ENCODE peak calls at places on chromosomes 1 and 21, in six cellular contexts. One of them, this sample, is unnamed.

GRCh38 chr1:215682232-215682631 is 115.1 kb downstream of the KCTD3 start:
- DNase-seq in brain microvascular endothelial cell: no peak
- DNase-seq in left ventricle myocardium inferior: no peak
- DNase-seq in upper lobe of right lung: no peak
- DNase-seq in endodermal cell: no peak
- DNase-seq in fibroblast of mammary gland: peak; percentile 7
- DNase-seq in this sample: no peak

GRCh38 chr1:97008226-97008625 is 286.6 kb downstream of the PTBP2 start:
- DNase-seq in endodermal cell: no peak
- DNase-seq in upper lobe of right lung: no peak
- DNase-seq in brain microvascular endothelial cell: no peak
- DNase-seq in left ventricle myocardium inferior: no peak
- DNase-seq in fibroblast of mammary gland: peak; percentile 50
- DNase-seq in this sample: no peak

GRCh38 chr21:32190491-32191144 is 88.2 kb downstream of the MIS18A start:
- DNase-seq in upper lobe of right lung: no peak
- DNase-seq in fibroblast of mammary gland: no peak
- DNase-seq in left ventricle myocardium inferior: no peak
- DNase-seq in brain microvascular endothelial cell: no peak
- DNase-seq in endodermal cell: no peak
- DNase-seq in this sample: no peak

GRCh38 chr1:219279017-219279770 is 105.5 kb downstream of the LYPLAL1 start:
- DNase-seq in endodermal cell: no peak
- DNase-seq in fibroblast of mammary gland: no peak
- DNase-seq in left ventricle myocardium inferior: no peak
- DNase-seq in brain microvascular endothelial cell: peak; percentile 58
- DNase-seq in upper lobe of right lung: no peak
- DNase-seq in this sample: no peak

GRCh38 chr1:113980120-113980519 is 846 bp downstream of the OLFML3 start:
- DNase-seq in endodermal cell: no peak
- DNase-seq in brain microvascular endothelial cell: no peak
- DNase-seq in left ventricle myocardium inferior: peak; percentile 54
- DNase-seq in upper lobe of right lung: no peak
- DNase-seq in fibroblast of mammary gland: peak; percentile 54
- DNase-seq in this sample: no peak

GRCh38 chr1:164064501-164064900 is 494.5 kb upstream of the PBX1 start:
- DNase-seq in upper lobe of right lung: no peak
- DNase-seq in fibroblast of mammary gland: peak; percentile 47
- DNase-seq in brain microvascular endothelial cell: no peak
- DNase-seq in endodermal cell: no peak
- DNase-seq in left ventricle myocardium inferior: no peak
- DNase-seq in this sample: no peak

GRCh38 chr1:198153103-198153502 is 3.7 kb upstream of the NEK7 start:
- DNase-seq in fibroblast of mammary gland: peak; percentile 77
- DNase-seq in left ventricle myocardium inferior: no peak
- DNase-seq in endodermal cell: no peak
- DNase-seq in upper lobe of right lung: no peak
- DNase-seq in brain microvascular endothelial cell: peak; percentile 66
- DNase-seq in this sample: no peak

GRCh38 chr1:157181258-157181657 is 43.1 kb upstream of the ETV3 start:
- DNase-seq in upper lobe of right lung: no peak
- DNase-seq in left ventricle myocardium inferior: no peak
- DNase-seq in endodermal cell: no peak
- DNase-seq in fibroblast of mammary gland: no peak
- DNase-seq in brain microvascular endothelial cell: no peak
- DNase-seq in this sample: no peak

GRCh38 chr1:30274176-30274936 is 449.0 kb downstream of the MATN1 start:
- DNase-seq in left ventricle myocardium inferior: no peak
- DNase-seq in fibroblast of mammary gland: no peak
- DNase-seq in endodermal cell: peak; percentile 52
- DNase-seq in upper lobe of right lung: no peak
- DNase-seq in brain microvascular endothelial cell: no peak
- DNase-seq in this sample: no peak

GRCh38 chr1:153610334-153611023 is 2.5 kb downstream of the S100A16 start:
- DNase-seq in brain microvascular endothelial cell: no peak
- DNase-seq in endodermal cell: no peak
- DNase-seq in fibroblast of mammary gland: peak; percentile 80
- DNase-seq in upper lobe of right lung: no peak
- DNase-seq in left ventricle myocardium inferior: no peak
- DNase-seq in this sample: no peak

GRCh38 chr1:19074361-19074901 is 118.0 kb upstream of the IFFO2 start:
- DNase-seq in upper lobe of right lung: no peak
- DNase-seq in endodermal cell: no peak
- DNase-seq in brain microvascular endothelial cell: no peak
- DNase-seq in left ventricle myocardium inferior: no peak
- DNase-seq in fibroblast of mammary gland: no peak
- DNase-seq in this sample: no peak

DNA sequence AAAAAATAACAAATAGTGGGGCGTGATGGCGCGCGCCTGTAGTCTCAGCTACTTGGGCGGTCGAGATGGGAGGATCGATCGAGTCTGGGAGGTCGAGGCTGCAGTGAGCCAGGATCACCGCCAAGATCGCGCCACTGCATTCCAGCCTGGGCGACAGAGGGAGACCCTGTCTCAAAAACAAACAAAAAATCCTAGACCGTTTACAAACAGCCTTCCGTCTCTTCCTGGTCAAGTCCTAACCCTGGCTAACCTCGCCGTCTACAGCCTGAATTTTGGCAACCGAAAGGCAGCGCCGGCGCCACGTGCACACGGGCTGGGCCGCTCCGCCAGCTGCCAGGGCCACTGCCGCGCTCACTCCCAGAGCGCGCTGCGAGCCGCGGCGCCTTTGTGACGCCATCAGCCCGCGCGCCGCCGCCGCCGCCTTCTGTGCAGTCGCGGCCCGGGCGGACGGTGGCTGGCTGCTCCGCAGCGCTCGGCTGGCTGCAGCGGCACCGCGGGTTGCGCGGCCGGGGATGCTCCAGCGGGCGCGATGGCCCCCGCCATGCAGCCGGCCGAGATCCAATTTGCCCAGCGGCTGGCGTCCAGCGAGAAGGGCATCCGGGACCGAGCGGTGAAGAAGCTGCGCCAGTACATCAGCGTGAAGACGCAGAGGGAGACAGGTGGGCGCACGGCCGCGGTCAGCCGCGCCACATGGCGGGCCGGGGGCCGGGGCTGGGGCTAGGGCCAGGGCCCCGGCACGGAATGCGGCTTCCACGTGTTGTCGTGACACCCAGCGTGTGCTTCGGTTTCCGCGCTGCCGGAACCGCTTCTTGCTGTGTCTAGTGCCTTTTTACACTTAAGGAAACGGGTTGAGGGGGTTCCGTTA is at the start of the genes HSF2BP and RRP1B:
- DNase-seq in fibroblast of mammary gland: peak; percentile 74
- DNase-seq in brain microvascular endothelial cell: peak; percentile 49
- DNase-seq in upper lobe of right lung: peak; percentile 91
- DNase-seq in endodermal cell: peak; percentile 90
- DNase-seq in left ventricle myocardium inferior: peak; percentile 85
- DNase-seq in this sample: no peak
- TF ChIP-seq CTCF in fibroblast of mammary gland: no peak
- TF ChIP-seq CTCF in brain microvascular endothelial cell: peak; percentile 10
- TF ChIP-seq CTCF in upper lobe of right lung: no peak
- TF ChIP-seq CTCF in endodermal cell: peak; percentile 24
- TF ChIP-seq CTCF in left ventricle myocardium inferior: no peak
- TF ChIP-seq CTCF in this sample: no peak

DNA sequence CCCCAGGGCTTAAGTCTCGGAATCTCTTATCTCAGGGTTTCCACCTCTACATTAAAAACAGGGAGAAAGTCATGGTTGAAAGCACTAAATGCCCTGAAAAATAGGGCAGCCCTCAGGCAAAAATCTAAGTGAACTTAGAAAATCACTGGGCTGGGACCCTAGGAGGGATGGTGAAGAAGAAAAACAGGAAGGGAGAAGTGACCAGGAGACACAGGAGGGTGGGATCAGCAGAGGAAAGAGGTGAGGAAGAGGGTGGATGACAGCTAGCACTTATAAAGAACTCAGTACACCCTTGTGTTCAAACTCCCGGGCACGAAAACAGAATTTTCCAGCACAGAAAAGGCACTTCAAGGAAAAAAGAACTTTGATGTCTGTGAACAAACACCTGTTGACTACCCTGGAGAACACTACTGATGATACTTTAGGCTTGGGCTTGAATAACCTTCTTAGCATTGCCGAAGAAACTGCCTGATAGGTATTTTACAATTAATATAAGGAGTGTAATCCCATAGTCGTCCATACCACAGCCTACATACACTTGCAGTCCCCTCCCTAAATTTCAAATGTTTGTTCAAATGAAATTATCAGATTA is 2.0 kb downstream of the CHML start:
- DNase-seq in upper lobe of right lung: no peak
- DNase-seq in fibroblast of mammary gland: no peak
- DNase-seq in brain microvascular endothelial cell: no peak
- DNase-seq in left ventricle myocardium inferior: no peak
- DNase-seq in endodermal cell: no peak
- DNase-seq in this sample: no peak
- H3K4me3 ChIP-seq in upper lobe of right lung: peak overlapping the region; percentile 82
- H3K4me3 ChIP-seq in fibroblast of mammary gland: peak overlapping the region; percentile 97
- H3K4me3 ChIP-seq in brain microvascular endothelial cell: peak overlapping the region; percentile 27
- H3K4me3 ChIP-seq in left ventricle myocardium inferior: no peak overlapping the region
- H3K4me3 ChIP-seq in endodermal cell: peak overlapping the region; percentile 83
- H3K4me3 ChIP-seq in this sample: no peak overlapping the region

GRCh38 chr21:34019402-34019801 is 54.0 kb upstream of the MRPS6 start:
- DNase-seq in fibroblast of mammary gland: no peak
- DNase-seq in upper lobe of right lung: no peak
- DNase-seq in left ventricle myocardium inferior: no peak
- DNase-seq in endodermal cell: no peak
- DNase-seq in brain microvascular endothelial cell: no peak
- DNase-seq in this sample: no peak

GRCh38 chr21:34020934-34021553 is 52.3 kb upstream of the MRPS6 start:
- DNase-seq in endodermal cell: no peak
- DNase-seq in brain microvascular endothelial cell: no peak
- DNase-seq in left ventricle myocardium inferior: no peak
- DNase-seq in fibroblast of mammary gland: no peak
- DNase-seq in upper lobe of right lung: no peak
- DNase-seq in this sample: no peak

GRCh38 chr21:34021726-34022125 is 51.7 kb upstream of the MRPS6 start:
- DNase-seq in fibroblast of mammary gland: no peak
- DNase-seq in upper lobe of right lung: no peak
- DNase-seq in brain microvascular endothelial cell: no peak
- DNase-seq in endodermal cell: no peak
- DNase-seq in left ventricle myocardium inferior: no peak
- DNase-seq in this sample: no peak

GRCh38 chr21:34018910-34019309 is 54.5 kb upstream of the MRPS6 start:
- DNase-seq in brain microvascular endothelial cell: no peak
- DNase-seq in fibroblast of mammary gland: no peak
- DNase-seq in left ventricle myocardium inferior: no peak
- DNase-seq in endodermal cell: no peak
- DNase-seq in upper lobe of right lung: no peak
- DNase-seq in this sample: no peak

DNA sequence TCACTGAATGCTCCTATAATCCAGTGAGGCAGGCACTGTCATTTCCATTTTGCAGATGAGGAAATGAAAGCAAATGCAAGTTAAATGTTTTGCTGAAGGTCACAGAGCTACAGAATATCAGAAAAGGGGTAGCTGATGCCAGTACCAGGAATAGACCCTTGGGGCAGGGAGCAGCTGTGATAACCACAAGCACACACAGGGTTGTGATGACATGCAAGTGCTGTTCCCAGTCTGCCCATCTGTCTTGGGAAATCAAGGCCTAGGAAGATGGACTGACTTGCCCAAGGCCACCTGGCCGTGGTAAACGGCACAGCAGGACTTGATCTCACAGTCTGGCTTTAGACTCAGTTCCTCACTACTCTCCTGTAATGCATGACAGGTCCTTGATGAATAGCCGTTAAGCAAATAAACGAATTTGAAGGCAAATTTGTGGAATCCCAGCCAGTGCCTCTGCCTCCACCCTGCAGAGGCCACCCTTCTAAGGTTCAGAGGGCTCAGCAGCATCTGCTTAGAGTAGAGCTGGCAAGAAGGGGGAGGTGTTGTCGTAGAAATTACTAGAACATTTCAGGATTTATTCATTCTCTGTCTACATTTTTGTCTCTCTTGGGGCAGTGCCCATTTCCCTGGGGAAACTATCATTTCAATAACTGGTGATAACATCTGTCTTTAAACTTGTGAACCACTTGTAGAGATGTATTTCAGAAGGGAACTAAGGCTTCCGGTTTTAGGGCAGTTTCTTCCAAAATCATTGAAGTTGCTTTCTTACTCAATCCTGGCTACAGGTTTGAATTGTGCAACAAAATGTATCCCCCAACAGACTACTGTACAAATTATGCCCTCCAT is 53.2 kb upstream of the MRPS6 start:
- DNase-seq in fibroblast of mammary gland: no peak
- DNase-seq in brain microvascular endothelial cell: no peak
- DNase-seq in left ventricle myocardium inferior: no peak
- DNase-seq in upper lobe of right lung: no peak
- DNase-seq in endodermal cell: no peak
- DNase-seq in this sample: no peak
- TF ChIP-seq CTCF in fibroblast of mammary gland: no peak
- TF ChIP-seq CTCF in brain microvascular endothelial cell: no peak
- TF ChIP-seq CTCF in left ventricle myocardium inferior: no peak
- TF ChIP-seq CTCF in upper lobe of right lung: no peak
- TF ChIP-seq CTCF in endodermal cell: peak; percentile 31
- TF ChIP-seq CTCF in this sample: no peak

DNA sequence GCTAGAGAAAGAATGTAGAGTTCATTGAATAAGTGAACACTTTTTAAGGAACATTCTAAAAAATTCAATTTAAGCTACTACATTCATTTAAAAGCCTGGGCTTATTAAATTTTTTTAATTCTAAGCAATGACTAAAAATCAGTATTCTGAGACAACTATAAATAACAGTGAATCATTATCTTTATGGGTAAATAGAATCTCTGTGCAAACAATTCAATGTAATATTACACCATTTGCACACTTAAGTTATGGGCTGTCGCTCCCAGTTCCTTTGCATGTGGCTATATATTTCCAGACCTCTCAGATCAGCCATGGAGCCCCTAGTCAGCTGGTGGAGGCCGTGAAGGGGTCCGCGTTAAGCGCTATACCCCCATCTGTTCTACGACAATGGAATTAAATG is 65.1 kb downstream of the KCNK1 start:
- DNase-seq in fibroblast of mammary gland: no peak
- DNase-seq in endodermal cell: no peak
- DNase-seq in upper lobe of right lung: no peak
- DNase-seq in left ventricle myocardium inferior: no peak
- DNase-seq in brain microvascular endothelial cell: no peak
- DNase-seq in this sample: no peak
- H3K4me3 ChIP-seq in fibroblast of mammary gland: no peak overlapping the region
- H3K4me3 ChIP-seq in endodermal cell: peak overlapping the region; percentile 20
- H3K4me3 ChIP-seq in upper lobe of right lung: no peak overlapping the region
- H3K4me3 ChIP-seq in left ventricle myocardium inferior: no peak overlapping the region
- H3K4me3 ChIP-seq in brain microvascular endothelial cell: no peak overlapping the region
- H3K4me3 ChIP-seq in this sample: no peak overlapping the region

GRCh38 chr1:93448983-93449805 is 1.3 kb downstream of the FNBP1L start:
- DNase-seq in fibroblast of mammary gland: peak; percentile 47
- DNase-seq in left ventricle myocardium inferior: no peak
- DNase-seq in endodermal cell: peak; percentile 88
- DNase-seq in upper lobe of right lung: peak; percentile 77
- DNase-seq in brain microvascular endothelial cell: no peak
- DNase-seq in this sample: no peak
- TF ChIP-seq CTCF in fibroblast of mammary gland: no peak
- TF ChIP-seq CTCF in left ventricle myocardium inferior: no peak
- TF ChIP-seq CTCF in endodermal cell: peak; percentile 55
- TF ChIP-seq CTCF in upper lobe of right lung: peak; percentile 7
- TF ChIP-seq CTCF in brain microvascular endothelial cell: peak; percentile 10
- TF ChIP-seq CTCF in this sample: peak; percentile 11

GRCh38 chr1:13703558-13704485 is 3.8 kb downstream of the PRDM2 start:
- DNase-seq in brain microvascular endothelial cell: no peak
- DNase-seq in endodermal cell: no peak
- DNase-seq in left ventricle myocardium inferior: no peak
- DNase-seq in fibroblast of mammary gland: no peak
- DNase-seq in upper lobe of right lung: no peak
- DNase-seq in this sample: no peak
- H3K4me3 ChIP-seq in brain microvascular endothelial cell: no peak overlapping the region
- H3K4me3 ChIP-seq in endodermal cell: no peak overlapping the region
- H3K4me3 ChIP-seq in left ventricle myocardium inferior: no peak overlapping the region
- H3K4me3 ChIP-seq in fibroblast of mammary gland: no peak overlapping the region
- H3K4me3 ChIP-seq in upper lobe of right lung: no peak overlapping the region
- H3K4me3 ChIP-seq in this sample: no peak overlapping the region

GRCh38 chr1:64654519-64655341 is 90.1 kb upstream of the RAVER2 start:
- DNase-seq in left ventricle myocardium inferior: no peak
- DNase-seq in fibroblast of mammary gland: peak; percentile 51
- DNase-seq in brain microvascular endothelial cell: no peak
- DNase-seq in endodermal cell: no peak
- DNase-seq in upper lobe of right lung: no peak
- DNase-seq in this sample: no peak
- TF ChIP-seq CTCF in left ventricle myocardium inferior: peak; percentile 35
- TF ChIP-seq CTCF in fibroblast of mammary gland: peak; percentile 18
- TF ChIP-seq CTCF in brain microvascular endothelial cell: no peak
- TF ChIP-seq CTCF in endodermal cell: peak; percentile 32
- TF ChIP-seq CTCF in upper lobe of right lung: peak; percentile 30
- TF ChIP-seq CTCF in this sample: no peak

This sample was measured in AG04449.